ENCODE peak calls at places on chromosomes 2 and 18, in four cellular contexts. D is effector CD4-positive, alpha-beta T cell; T is glutamatergic neuron; E is left colon. L is an unnamed sample.

GRCh38 chr2:144132357-144132756 is 387.6 kb downstream of the ZEB2 start:
- DNase-seq in D (no peak), T (no peak), E (no peak), L (no peak)

GRCh38 chr2:203909192-203909945 is 27.2 kb upstream of the ICOS start:
- DNase-seq in D (no peak), T (no peak), E (no peak), L (no peak)

GRCh38 chr2:237427807-237428506 is 14.0 kb upstream of the COL6A3 start:
- DNase-seq in D (no peak), T (no peak), E (no peak), L (no peak)

GRCh38 chr18:21393986-21394385 is 152.0 kb downstream of the GREB1L start:
- DNase-seq in D (no peak), T (no peak), E (no peak), L (no peak)

GRCh38 chr2:176140520-176141317 is 10.6 kb upstream of the HOXD4 start:
- DNase-seq in D (peak; percentile 30), T (peak; percentile 88), E (peak; percentile 60), L (peak; percentile 79)

GRCh38 chr2:120406566-120406965 is 60.6 kb downstream of the INHBB start:
- DNase-seq in D (no peak), T (no peak), E (no peak), L (no peak)

GRCh38 chr18:11309172-11309571 is 159.8 kb upstream of the PIEZO2 start:
- DNase-seq in D (no peak), T (no peak), E (no peak), L (no peak)

GRCh38 chr2:71772510-71773172 is 319.3 kb downstream of the DYSF start:
- DNase-seq in D (no peak), T (no peak), E (no peak), L (no peak)

GRCh38 chr18:46301081-46301480 is 196.9 kb downstream of the HAUS1 start:
- DNase-seq in D (no peak), T (no peak), E (no peak), L (no peak)

GRCh38 chr18:8808001-8808400 is 102.6 kb downstream of the MTCL1 start:
- DNase-seq in D (no peak), T (no peak), E (no peak), L (no peak)

GRCh38 chr2:78654941-78655340 is 370.6 kb upstream of the REG3G start:
- DNase-seq in D (no peak), T (no peak), E (no peak), L (no peak)

GRCh38 chr18:79982736-79983135 is 5.6 kb downstream of the TXNL4A start:
- DNase-seq in D (no peak), T (no peak), E (no peak), L (no peak)

GRCh38 chr2:108367014-108367413 is 10.7 kb upstream of the SULT1C4 start:
- DNase-seq in D (no peak), T (no peak), E (no peak), L (no peak)

GRCh38 chr2:222965555-222965954 is 86.4 kb upstream of the KCNE4 start:
- DNase-seq in D (no peak), T (no peak), E (no peak), L (no peak)

GRCh38 chr2:164868563-164869419 is 27.2 kb upstream of the COBLL1 start:
- DNase-seq in D (no peak), T (no peak), E (no peak), L (no peak)

GRCh38 chr2:98917031-98917459 is 19.0 kb downstream of the CRACDL start:
- DNase-seq in D (no peak), T (no peak), E (no peak), L (no peak)

GRCh38 chr18:67977067-67977616 is 460.6 kb upstream of the DSEL start:
- DNase-seq in D (no peak), T (no peak), E (no peak), L (no peak)

GRCh38 chr18:56593906-56594305 is 44.5 kb downstream of the TXNL1 start:
- DNase-seq in D (no peak), T (no peak), E (no peak), L (no peak)

GRCh38 chr2:124988794-124989193 is 963.7 kb downstream of the CNTNAP5 start:
- DNase-seq in D (no peak), T (no peak), E (no peak), L (no peak)

GRCh38 chr2:97845818-97846217 is 132.4 kb downstream of the ZAP70 start:
- DNase-seq in D (no peak), T (no peak), E (no peak), L (no peak)

GRCh38 chr2:239330836-239331235 is 70.0 kb downstream of the HDAC4 start:
- DNase-seq in D (no peak), T (no peak), E (peak; percentile 24), L (no peak)

GRCh38 chr2:237222178-237222577 is 136.5 kb downstream of the COPS8 start:
- DNase-seq in D (no peak), T (no peak), E (no peak), L (no peak)

GRCh38 chr2:191979221-191979730 is 132.4 kb upstream of the CAVIN2 start:
- DNase-seq in D (no peak), T (no peak), E (no peak), L (no peak)

GRCh38 chr2:37670378-37671012 is 947 bp downstream of the CDC42EP3 start:
- DNase-seq in D (no peak), T (peak; percentile 52), E (no peak), L (no peak)

GRCh38 chr18:5895886-5896740 is 791 bp upstream of the TMEM200C start:
- DNase-seq in D (no peak), T (peak; percentile 74), E (no peak), L (no peak)

GRCh38 chr2:23350792-23351355 is 34.1 kb upstream of the KLHL29 start:
- DNase-seq in D (no peak), T (no peak), E (no peak), L (no peak)

GRCh38 chr18:23143059-23143831 is 8.0 kb downstream of the CABLES1 start:
- DNase-seq in D (no peak), T (no peak), E (peak; percentile 80), L (no peak)

GRCh38 chr2:237714690-237715458 is 83.7 kb upstream of the RBM44 start:
- DNase-seq in D (no peak), T (no peak), E (peak; percentile 42), L (no peak)

GRCh38 chr2:3667151-3667631 is 9.2 kb downstream of the ALLC start:
- DNase-seq in D (no peak), T (no peak), E (no peak), L (no peak)

GRCh38 chr2:6975988-6976387 is 58.8 kb downstream of the RNF144A start:
- DNase-seq in D (no peak), T (no peak), E (no peak), L (no peak)

GRCh38 chr18:68316636-68317035 is 398.3 kb downstream of the TMX3 start:
- DNase-seq in D (no peak), T (no peak), E (no peak), L (no peak)

GRCh38 chr2:91975130-91975491 is 2896.1 kb upstream of the TEKT4 start:
- DNase-seq in D (no peak), T (no peak), E (no peak), L (no peak)

GRCh38 chr18:27415495-27415894 is 230.4 kb upstream of the CHST9 start:
- DNase-seq in D (no peak), T (no peak), E (no peak), L (no peak)

GRCh38 chr2:118992740-118993391 is 50.9 kb downstream of the MARCO start:
- DNase-seq in D (no peak), T (no peak), E (no peak), L (no peak)

GRCh38 chr2:121650554-121650930 is 1.3 kb upstream of the CLASP1 start:
- DNase-seq in D (no peak), T (no peak), E (no peak), L (no peak)

GRCh38 chr18:45402485-45403056 is 212.7 kb upstream of the SLC14A2 start:
- DNase-seq in D (no peak), T (no peak), E (no peak), L (no peak)

GRCh38 chr2:219912530-219912929 is 285.1 kb downstream of the SLC4A3 start:
- DNase-seq in D (no peak), T (no peak), E (no peak), L (no peak)

GRCh38 chr18:48022531-48023330 is 92.3 kb upstream of the SMAD2 start:
- DNase-seq in D (no peak), T (no peak), E (peak; percentile 15), L (no peak)